ENCODE peak calls at places on chromosomes 13 and 19, in five cellular contexts. One of them, this sample, is unnamed.

GRCh38 chr19:19540707-19541515 is 2.8 kb downstream of the CILP2 start:
- DNase-seq in Calu3: peak
- DNase-seq in foreskin fibroblast: peak
- DNase-seq in GM12878: no peak
- DNase-seq in coronary artery: no peak
- DNase-seq in this sample: peak

GRCh38 chr13:48068036-48068435 is 26.9 kb downstream of the MED4 start:
- DNase-seq in Calu3: no peak
- DNase-seq in foreskin fibroblast: no peak
- DNase-seq in GM12878: no peak
- DNase-seq in coronary artery: no peak
- DNase-seq in this sample: no peak

GRCh38 chr13:34405410-34405809 is 536.7 kb upstream of the NBEA start:
- DNase-seq in Calu3: no peak
- DNase-seq in foreskin fibroblast: no peak
- DNase-seq in GM12878: no peak
- DNase-seq in coronary artery: no peak
- DNase-seq in this sample: no peak

GRCh38 chr19:48999481-49000325 is 6.0 kb downstream of the RUVBL2 start:
- DNase-seq in Calu3: peak
- DNase-seq in foreskin fibroblast: peak
- DNase-seq in GM12878: no peak
- DNase-seq in coronary artery: no peak
- DNase-seq in this sample: peak

GRCh38 chr19:45569619-45570421 is 14.8 kb downstream of the OPA3 start:
- DNase-seq in Calu3: peak
- DNase-seq in foreskin fibroblast: peak
- DNase-seq in GM12878: no peak
- DNase-seq in coronary artery: no peak
- DNase-seq in this sample: no peak

GRCh38 chr13:82412749-82413148 is 1469.5 kb downstream of the SLITRK1 start:
- DNase-seq in Calu3: no peak
- DNase-seq in foreskin fibroblast: no peak
- DNase-seq in GM12878: no peak
- DNase-seq in coronary artery: no peak
- DNase-seq in this sample: no peak

GRCh38 chr13:112588490-112589297 is 741 bp upstream of the TUBGCP3 start:
- DNase-seq in Calu3: peak
- DNase-seq in foreskin fibroblast: no peak
- DNase-seq in GM12878: no peak
- DNase-seq in coronary artery: no peak
- DNase-seq in this sample: no peak

GRCh38 chr13:107518780-107519179 is 696.6 kb downstream of the LIG4 start:
- DNase-seq in Calu3: no peak
- DNase-seq in foreskin fibroblast: no peak
- DNase-seq in GM12878: no peak
- DNase-seq in coronary artery: no peak
- DNase-seq in this sample: peak

GRCh38 chr19:15287496-15287895 is 44.8 kb downstream of the BRD4 start:
- DNase-seq in Calu3: no peak
- DNase-seq in foreskin fibroblast: no peak
- DNase-seq in GM12878: no peak
- DNase-seq in coronary artery: no peak
- DNase-seq in this sample: no peak

GRCh38 chr19:14614099-14614412 is 31.2 kb downstream of the CLEC17A start:
- DNase-seq in Calu3: no peak
- DNase-seq in foreskin fibroblast: no peak
- DNase-seq in GM12878: peak
- DNase-seq in coronary artery: no peak
- DNase-seq in this sample: no peak

GRCh38 chr13:33206945-33207615 is 78.5 kb downstream of the STARD13 start:
- DNase-seq in Calu3: no peak
- DNase-seq in foreskin fibroblast: no peak
- DNase-seq in GM12878: no peak
- DNase-seq in coronary artery: no peak
- DNase-seq in this sample: no peak

GRCh38 chr19:7505682-7506384 is 10.1 kb upstream of the ZNF358 start:
- DNase-seq in Calu3: peak
- DNase-seq in foreskin fibroblast: no peak
- DNase-seq in GM12878: no peak
- DNase-seq in coronary artery: no peak
- DNase-seq in this sample: no peak

DNA sequence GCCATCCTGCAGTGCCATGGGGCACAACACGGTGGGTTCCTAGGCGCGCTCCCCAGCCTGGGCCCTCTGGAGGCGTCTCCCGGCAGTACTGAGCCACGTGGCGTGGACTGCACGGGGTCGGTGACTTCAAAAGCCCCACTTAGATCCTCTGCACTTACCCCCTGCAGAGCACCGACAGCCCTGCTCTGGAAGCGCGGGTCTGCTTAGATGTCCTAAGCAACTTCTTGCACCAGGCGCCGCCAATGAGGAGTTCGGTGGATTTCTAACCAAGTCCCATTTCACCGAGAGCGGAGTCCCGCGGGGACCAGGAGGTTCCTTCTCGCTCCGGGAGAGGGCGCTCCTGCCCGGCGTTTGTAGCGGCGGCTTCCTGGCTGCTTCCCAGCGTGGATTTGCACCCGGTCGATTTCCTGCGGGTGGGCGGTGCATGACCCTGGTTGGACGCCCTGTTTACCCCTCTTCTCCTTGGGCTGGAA is 25.2 kb upstream of the ZNF845 start:
- DNase-seq in Calu3: no peak
- DNase-seq in foreskin fibroblast: peak
- DNase-seq in GM12878: no peak
- DNase-seq in coronary artery: no peak
- DNase-seq in this sample: no peak
- TF ChIP-seq CTCF in Calu3: no peak
- TF ChIP-seq CTCF in foreskin fibroblast: peak
- TF ChIP-seq CTCF in GM12878: peak
- TF ChIP-seq CTCF in coronary artery: no peak
- TF ChIP-seq CTCF in this sample: peak

DNA sequence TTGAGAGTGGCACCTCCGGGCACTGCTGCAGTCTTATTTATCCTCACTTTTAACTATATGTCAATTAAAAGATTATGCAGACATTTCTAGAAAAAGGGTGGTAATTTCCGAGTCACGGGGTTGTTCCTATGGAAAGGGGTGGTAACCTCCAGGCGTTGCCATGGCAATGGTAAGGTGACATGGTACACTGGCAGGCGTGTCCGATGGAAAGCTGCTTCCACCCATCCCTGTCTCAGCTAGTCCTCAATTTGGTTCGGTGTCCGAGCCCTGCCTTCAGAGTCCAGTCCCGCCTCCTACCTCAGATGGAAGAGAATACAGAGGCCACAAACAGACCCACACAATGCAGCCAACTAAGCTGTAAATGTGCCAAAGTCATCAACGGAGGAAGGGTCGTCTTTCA is 72.6 kb upstream of the C13orf46 start:
- DNase-seq in Calu3: no peak
- DNase-seq in foreskin fibroblast: no peak
- DNase-seq in GM12878: no peak
- DNase-seq in coronary artery: no peak
- DNase-seq in this sample: no peak
- TF ChIP-seq CTCF in Calu3: no peak
- TF ChIP-seq CTCF in foreskin fibroblast: no peak
- TF ChIP-seq CTCF in GM12878: no peak
- TF ChIP-seq CTCF in coronary artery: no peak
- TF ChIP-seq CTCF in this sample: no peak

GRCh38 chr19:38542040-38542439 is 75.7 kb downstream of the MAP4K1 start:
- DNase-seq in Calu3: no peak
- DNase-seq in foreskin fibroblast: no peak
- DNase-seq in GM12878: no peak
- DNase-seq in coronary artery: no peak
- DNase-seq in this sample: no peak

GRCh38 chr19:38545596-38545995 is 72.2 kb downstream of the MAP4K1 start:
- DNase-seq in Calu3: no peak
- DNase-seq in foreskin fibroblast: no peak
- DNase-seq in GM12878: no peak
- DNase-seq in coronary artery: no peak
- DNase-seq in this sample: no peak

GRCh38 chr19:38543807-38544568 is 73.8 kb downstream of the MAP4K1 start:
- DNase-seq in Calu3: peak
- DNase-seq in foreskin fibroblast: peak
- DNase-seq in GM12878: peak
- DNase-seq in coronary artery: peak
- DNase-seq in this sample: peak

GRCh38 chr19:38543286-38543806 is 74.4 kb downstream of the MAP4K1 start:
- DNase-seq in Calu3: no peak
- DNase-seq in foreskin fibroblast: no peak
- DNase-seq in GM12878: no peak
- DNase-seq in coronary artery: no peak
- DNase-seq in this sample: no peak

DNA sequence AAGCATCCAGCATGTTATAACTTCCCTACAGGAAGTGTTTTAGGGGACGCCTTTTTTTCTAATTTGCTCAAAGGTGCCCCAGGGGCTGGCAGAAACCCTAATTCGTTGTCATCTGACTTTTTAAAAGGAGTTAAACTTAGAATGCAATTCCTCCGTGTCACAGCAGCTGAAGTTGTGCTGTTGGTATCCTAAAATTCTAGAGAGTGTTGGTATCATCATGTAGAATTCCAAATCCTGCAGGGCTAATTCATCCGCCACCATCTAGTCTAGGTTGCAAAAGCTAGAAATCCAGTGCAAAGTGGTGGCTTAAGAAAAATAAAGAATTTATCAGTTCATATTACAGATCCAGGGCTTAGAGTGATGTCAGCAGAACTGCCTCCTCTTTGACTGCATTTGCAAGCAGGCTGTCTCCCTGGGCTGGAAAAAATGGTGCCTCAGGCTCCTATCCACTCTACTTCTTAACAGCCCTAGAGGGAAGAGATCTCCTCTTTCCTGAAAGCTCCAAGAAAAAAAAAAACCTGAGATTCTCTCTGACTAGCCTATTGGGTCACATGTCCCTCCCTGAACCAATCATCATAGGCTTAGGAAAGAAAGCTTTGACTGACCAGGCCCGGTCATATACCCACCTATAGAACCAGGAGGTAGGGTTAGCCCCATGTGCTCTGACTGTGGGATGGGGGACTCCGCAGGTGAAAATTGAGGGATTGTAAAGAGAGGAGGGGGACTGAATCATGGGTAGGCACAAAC is 73.0 kb downstream of the MAP4K1 start:
- DNase-seq in Calu3: no peak
- DNase-seq in foreskin fibroblast: no peak
- DNase-seq in GM12878: no peak
- DNase-seq in coronary artery: no peak
- DNase-seq in this sample: peak
- TF ChIP-seq CTCF in Calu3: peak
- TF ChIP-seq CTCF in foreskin fibroblast: peak
- TF ChIP-seq CTCF in GM12878: no peak
- TF ChIP-seq CTCF in coronary artery: no peak
- TF ChIP-seq CTCF in this sample: peak

DNA sequence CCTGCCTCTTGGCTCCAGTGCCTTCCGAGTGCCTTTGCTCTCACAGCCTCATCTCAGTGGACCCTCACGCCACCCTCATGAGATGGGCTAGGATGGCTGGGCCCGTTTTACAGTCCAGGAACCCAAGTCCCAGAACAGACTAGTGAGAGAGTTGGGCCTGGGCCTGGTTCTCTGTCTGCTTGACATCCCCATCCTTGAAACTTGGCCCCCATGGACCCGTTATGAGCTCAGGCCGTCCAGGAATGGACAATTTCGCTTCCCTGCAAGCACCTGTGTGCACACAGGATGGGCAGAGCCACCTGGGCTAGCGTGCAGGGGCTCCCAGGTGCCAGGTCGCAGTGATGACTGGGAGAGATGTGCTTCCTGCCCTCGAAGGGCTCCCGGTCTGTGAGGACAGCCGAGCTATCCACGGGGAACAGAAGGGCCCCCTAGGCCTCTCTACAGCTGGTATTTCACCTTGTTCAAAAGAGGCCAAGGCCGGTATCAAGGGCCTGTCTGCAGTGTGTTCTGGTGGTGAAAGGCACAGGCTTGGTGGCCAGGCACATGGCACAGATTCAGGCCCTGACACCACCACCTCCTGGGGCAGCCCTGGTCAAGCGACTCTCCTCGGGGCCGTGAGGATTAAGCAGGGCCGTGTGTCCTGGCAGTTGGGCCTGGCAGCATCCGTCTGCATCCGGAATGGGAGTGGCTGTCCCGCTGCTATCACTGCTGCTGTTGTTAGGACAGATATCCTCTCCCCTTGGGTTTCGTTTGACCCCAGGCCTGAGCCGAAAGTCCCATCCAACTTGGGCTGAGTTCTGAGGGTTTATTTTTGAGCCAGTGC is 38.9 kb downstream of the CAPN12 start:
- DNase-seq in Calu3: no peak
- DNase-seq in foreskin fibroblast: no peak
- DNase-seq in GM12878: no peak
- DNase-seq in coronary artery: no peak
- DNase-seq in this sample: no peak
- TF ChIP-seq CTCF in Calu3: no peak
- TF ChIP-seq CTCF in foreskin fibroblast: no peak
- TF ChIP-seq CTCF in GM12878: no peak
- TF ChIP-seq CTCF in coronary artery: no peak
- TF ChIP-seq CTCF in this sample: no peak

GRCh38 chr19:18406749-18407148 is 9.3 kb upstream of the LRRC25 start:
- DNase-seq in Calu3: no peak
- DNase-seq in foreskin fibroblast: no peak
- DNase-seq in GM12878: no peak
- DNase-seq in coronary artery: no peak
- DNase-seq in this sample: no peak

GRCh38 chr19:18396471-18397241 is 766 bp downstream of the LRRC25 start:
- DNase-seq in Calu3: no peak
- DNase-seq in foreskin fibroblast: no peak
- DNase-seq in GM12878: no peak
- DNase-seq in coronary artery: no peak
- DNase-seq in this sample: no peak

GRCh38 chr19:18399008-18399407 is 1.6 kb upstream of the LRRC25 start:
- DNase-seq in Calu3: peak
- DNase-seq in foreskin fibroblast: no peak
- DNase-seq in GM12878: no peak
- DNase-seq in coronary artery: no peak
- DNase-seq in this sample: peak

GRCh38 chr19:18397242-18398202 is at the start of gene LRRC25:
- DNase-seq in Calu3: no peak
- DNase-seq in foreskin fibroblast: no peak
- DNase-seq in GM12878: no peak
- DNase-seq in coronary artery: peak
- DNase-seq in this sample: no peak

GRCh38 chr19:18401580-18402112 is 4.2 kb upstream of the LRRC25 start:
- DNase-seq in Calu3: peak
- DNase-seq in foreskin fibroblast: peak
- DNase-seq in GM12878: no peak
- DNase-seq in coronary artery: peak
- DNase-seq in this sample: peak
- TF ChIP-seq CTCF in Calu3: peak
- TF ChIP-seq CTCF in foreskin fibroblast: peak
- TF ChIP-seq CTCF in GM12878: peak
- TF ChIP-seq CTCF in coronary artery: no peak
- TF ChIP-seq CTCF in this sample: peak